ENCODE peak calls at places on chromosomes 1 and 21, in four cellular contexts. T, P, K and F are unnamed samples.

GRCh38 chr1:227318852-227319607 is 738 bp upstream of the CDC42BPA start:
- DNase-seq in T (peak), P (peak), K (peak), F (peak)

GRCh38 chr1:8343464-8344001 is 25.6 kb downstream of the SLC45A1 start:
- DNase-seq in T (no peak), P (no peak), K (peak), F (no peak)

GRCh38 chr21:32456497-32456918 is 44.0 kb downstream of the EVA1C start:
- DNase-seq in T (no peak), P (no peak), K (no peak), F (no peak)

GRCh38 chr21:36543924-36544323 is 64.0 kb upstream of the CLDN14 start:
- DNase-seq in T (no peak), P (no peak), K (no peak), F (no peak)

GRCh38 chr21:43312751-43313169 is 114.2 kb downstream of the SIK1 start:
- DNase-seq in T (no peak), P (no peak), K (peak), F (peak)

GRCh38 chr1:94244816-94245215 is 7.4 kb upstream of the ARHGAP29 start:
- DNase-seq in T (no peak), P (no peak), K (no peak), F (no peak)

GRCh38 chr1:8026976-8027747 is 1.1 kb upstream of the ERRFI1 start:
- DNase-seq in T (no peak), P (no peak), K (peak), F (peak)

GRCh38 chr1:151565500-151566189 is 25.5 kb downstream of the TUFT1 start:
- DNase-seq in T (no peak), P (no peak), K (peak), F (no peak)

GRCh38 chr1:85344256-85344694 is 67.8 kb upstream of the BCL10 start:
- DNase-seq in T (no peak), P (peak), K (peak), F (peak)

GRCh38 chr1:185719021-185719420 is 15.2 kb upstream of the HMCN1 start:
- DNase-seq in T (no peak), P (no peak), K (no peak), F (peak)

GRCh38 chr1:60436148-60436547 is 362.6 kb upstream of the C1orf87 start:
- DNase-seq in T (no peak), P (no peak), K (no peak), F (no peak)

GRCh38 chr1:192709544-192709943 is 73.6 kb downstream of the RGS13 start:
- DNase-seq in T (no peak), P (no peak), K (peak), F (no peak)

GRCh38 chr1:7389786-7390603 is 381.1 kb upstream of the VAMP3 start:
- DNase-seq in T (no peak), P (peak), K (no peak), F (no peak)

GRCh38 chr1:78292361-78292760 is 198.4 kb upstream of the PTGFR start:
- DNase-seq in T (no peak), P (no peak), K (no peak), F (no peak)

GRCh38 chr1:36912365-36912840 is 121.9 kb downstream of the GRIK3 start:
- DNase-seq in T (no peak), P (no peak), K (no peak), F (no peak)

GRCh38 chr1:213977486-213977842 is 10.3 kb upstream of the PROX1 start:
- DNase-seq in T (no peak), P (no peak), K (peak), F (no peak)

GRCh38 chr1:233584931-233585330 is 29.0 kb upstream of the KCNK1 start:
- DNase-seq in T (no peak), P (no peak), K (no peak), F (no peak)

GRCh38 chr1:9201421-9202239 is 32.9 kb upstream of the H6PD start:
- DNase-seq in T (no peak), P (peak), K (no peak), F (no peak)

GRCh38 chr1:232274236-232274855 is 355.6 kb downstream of the SIPA1L2 start:
- DNase-seq in T (no peak), P (no peak), K (no peak), F (no peak)

GRCh38 chr1:19096990-19097389 is 113.1 kb downstream of the UBR4 start:
- DNase-seq in T (no peak), P (no peak), K (no peak), F (no peak)

GRCh38 chr1:25843483-25843882 is 15.8 kb downstream of the AUNIP start:
- DNase-seq in T (no peak), P (no peak), K (no peak), F (no peak)

GRCh38 chr1:185317034-185317885 is at the start of gene IVNS1ABP:
- DNase-seq in T (peak), P (peak), K (peak), F (peak)

GRCh38 chr21:34781508-34781907 is 112.7 kb downstream of the CLIC6 start:
- DNase-seq in T (no peak), P (no peak), K (no peak), F (no peak)

GRCh38 chr1:160338580-160338979 is 4.5 kb downstream of the COPA start:
- DNase-seq in T (no peak), P (no peak), K (no peak), F (no peak)

GRCh38 chr1:51516639-51517158 is 2.4 kb downstream of the EPS15 start:
- DNase-seq in T (no peak), P (no peak), K (no peak), F (no peak)

GRCh38 chr1:42334240-42335049 is 590 bp downstream of the FOXJ3 start:
- DNase-seq in T (no peak), P (peak), K (peak), F (peak)

GRCh38 chr1:52867060-52867845 is 24.7 kb downstream of the ZYG11A start:
- DNase-seq in T (no peak), P (no peak), K (no peak), F (no peak)

GRCh38 chr1:54888080-54888733 is 1.2 kb upstream of the DHCR24 start:
- DNase-seq in T (no peak), P (no peak), K (peak), F (no peak)

GRCh38 chr1:88867743-88868521 is 23.4 kb downstream of the GTF2B start:
- DNase-seq in T (no peak), P (no peak), K (no peak), F (no peak)

GRCh38 chr1:26360051-26360806 is 6.3 kb upstream of the CRYBG2 start:
- DNase-seq in T (no peak), P (peak), K (no peak), F (peak)

GRCh38 chr1:234322979-234323378 is 50.3 kb upstream of the COA6 start:
- DNase-seq in T (peak), P (no peak), K (peak), F (peak)

GRCh38 chr21:45376459-45377324 is 28.3 kb upstream of the COL18A1 start:
- DNase-seq in T (no peak), P (no peak), K (no peak), F (no peak)
- TF ChIP-seq FOXJ3 in T (no peak), P (no peak), K (no peak), F (no peak)

GRCh38 chr1:21927531-21928237 is 9.4 kb downstream of the HSPG2 start:
- DNase-seq in T (no peak), P (no peak), K (peak), F (no peak)
- TF ChIP-seq FOXJ3 in T (no peak), P (no peak), K (no peak), F (no peak)

GRCh38 chr1:24351918-24352637 is 32.9 kb downstream of the GRHL3 start:
- DNase-seq in T (no peak), P (no peak), K (no peak), F (no peak)
- TF ChIP-seq FOXJ3 in T (no peak), P (no peak), K (no peak), F (no peak)

DNA sequence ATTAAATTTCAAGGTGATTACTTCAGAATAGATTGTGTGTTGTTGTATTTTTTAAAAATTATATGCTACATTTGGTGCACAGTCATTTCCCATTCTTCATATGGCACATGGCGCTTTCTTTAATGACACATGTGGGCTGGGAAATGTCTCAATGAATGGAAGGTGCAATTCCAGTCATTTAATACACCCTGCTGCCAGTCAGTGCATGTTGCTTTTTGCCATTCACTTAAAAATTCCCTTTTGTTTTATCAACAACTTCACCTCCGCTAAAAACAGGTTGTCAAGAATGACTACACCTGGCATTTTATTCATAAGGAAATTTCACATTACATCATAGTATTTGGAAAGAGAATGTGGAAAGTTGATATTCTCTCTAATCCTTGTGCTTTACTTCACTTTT is 716.4 kb upstream of the ADAMTS5 start:
- DNase-seq in T (no peak), P (no peak), K (no peak), F (no peak)
- TF ChIP-seq FOXJ3 in T (no peak), P (no peak), K (no peak), F (no peak)